ENCODE peak calls at places on chromosomes 6 and 20, in nine cellular contexts. K is pancreas, H is thoracic aorta, Z is spleen, Y is Caco-2, E is body of pancreas, M is mucosa of descending colon, I is hepatocyte, G is gastrocnemius medialis. F is an unnamed sample. For H3K36me3, the result is how much of the 10 kb centered on the place peaks cover.

GRCh38 chr20:52379723-52380336 is 188.3 kb upstream of the ZFP64 start:
- DNase-seq in K (peak), H (no peak), Z (peak), Y (no peak), E (peak), M (no peak), I (peak), G (no peak), F (no peak)

GRCh38 chr6:49668083-49668511 is 31.5 kb upstream of the RHAG start:
- DNase-seq in K (no peak), H (no peak), Z (no peak), Y (no peak), E (no peak), M (no peak), I (peak), G (no peak), F (no peak)

GRCh38 chr6:2353412-2354137 is 108.2 kb upstream of the GMDS start:
- DNase-seq in K (peak), H (peak), Z (no peak), Y (peak), E (peak), M (no peak), I (peak), G (peak), F (peak)

GRCh38 chr6:85130743-85131142 is 319.1 kb upstream of the NT5E start:
- DNase-seq in K (no peak), H (no peak), Z (no peak), Y (no peak), E (no peak), M (no peak), I (no peak), G (no peak), F (no peak)

GRCh38 chr6:15535495-15536200 is 127.2 kb downstream of the DTNBP1 start:
- DNase-seq in K (no peak), H (no peak), Z (no peak), Y (no peak), E (no peak), M (no peak), I (no peak), G (no peak), F (no peak)

GRCh38 chr20:35166242-35166830 is 5.5 kb upstream of the PROCR start:
- DNase-seq in K (no peak), H (no peak), Z (peak), Y (peak), E (no peak), M (no peak), I (no peak), G (no peak), F (no peak)

GRCh38 chr6:37515712-37516075 is 16.0 kb upstream of the CCDC167 start:
- DNase-seq in K (no peak), H (no peak), Z (no peak), Y (no peak), E (no peak), M (no peak), I (no peak), G (no peak), F (no peak)

GRCh38 chr6:108293527-108294296 is 1.1 kb upstream of the AFG1L start:
- DNase-seq in K (no peak), H (no peak), Z (peak), Y (no peak), E (no peak), M (peak), I (no peak), G (no peak), F (no peak)

GRCh38 chr6:45432944-45433343 is 55.2 kb upstream of the SUPT3H start:
- DNase-seq in K (no peak), H (no peak), Z (no peak), Y (no peak), E (no peak), M (no peak), I (no peak), G (no peak), F (no peak)

GRCh38 chr20:2467412-2467811 is 3.2 kb downstream of the SNRPB start:
- DNase-seq in K (no peak), H (no peak), Z (no peak), Y (no peak), E (no peak), M (no peak), I (no peak), G (no peak), F (no peak)

GRCh38 chr20:2465100-2465499 is 5.5 kb downstream of the SNRPB start:
- DNase-seq in K (no peak), H (no peak), Z (no peak), Y (no peak), E (no peak), M (no peak), I (no peak), G (no peak), F (no peak)

GRCh38 chr20:2470432-2471193 is at the start of gene SNRPB:
- DNase-seq in K (peak), H (peak), Z (peak), Y (peak), E (peak), M (peak), I (peak), G (peak), F (peak)

GRCh38 chr20:2470051-2470431 is 548 bp downstream of the SNRPB start:
- DNase-seq in K (peak), H (no peak), Z (no peak), Y (peak), E (peak), M (peak), I (peak), G (peak), F (no peak)

DNA sequence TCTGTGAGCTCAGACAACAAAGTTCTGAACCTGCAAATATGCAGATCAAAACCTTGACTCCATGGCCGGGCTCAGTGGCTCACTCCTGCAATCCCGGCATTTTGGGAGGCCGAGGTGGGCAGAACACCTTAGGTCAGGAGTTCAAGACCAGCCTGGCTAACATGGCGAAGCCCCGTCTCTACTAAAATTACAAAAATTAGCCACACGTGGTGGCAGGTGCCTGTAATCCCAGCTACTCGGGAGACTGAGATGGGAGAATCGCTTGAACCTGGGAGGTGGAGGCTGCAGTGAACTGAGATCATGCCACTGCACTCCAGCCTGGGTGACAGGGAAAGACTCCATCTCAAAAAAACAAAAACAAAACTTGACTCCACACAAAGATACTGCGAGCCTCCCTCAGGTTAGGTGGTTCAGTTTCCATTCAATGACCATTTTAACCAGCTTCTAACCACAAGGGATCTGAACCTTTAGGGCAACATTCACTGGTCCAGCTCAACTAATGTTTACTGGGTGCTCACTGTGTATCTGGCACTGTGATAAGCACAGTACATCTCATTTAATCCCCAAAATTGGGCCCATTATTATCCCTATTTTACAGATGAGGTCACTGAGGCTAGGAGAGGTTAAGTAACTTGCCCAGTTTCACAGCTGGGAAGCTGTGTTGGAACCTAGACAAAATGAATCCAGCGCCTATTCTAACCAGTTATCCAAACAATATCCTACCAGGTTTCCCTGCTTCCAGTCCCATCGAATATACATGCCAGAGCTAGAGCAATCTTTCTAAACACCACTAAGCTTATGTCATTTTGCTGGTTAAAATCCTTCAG is 1.8 kb downstream of the SNRPB start:
- DNase-seq in K (no peak), H (no peak), Z (no peak), Y (no peak), E (no peak), M (no peak), I (no peak), G (no peak), F (no peak)
- H3K36me3 ChIP-seq in K (under half), H (under half), Z (half or more), Y (under half), E (under half), M (under half), I (under half), G (under half), F (under half)

DNA sequence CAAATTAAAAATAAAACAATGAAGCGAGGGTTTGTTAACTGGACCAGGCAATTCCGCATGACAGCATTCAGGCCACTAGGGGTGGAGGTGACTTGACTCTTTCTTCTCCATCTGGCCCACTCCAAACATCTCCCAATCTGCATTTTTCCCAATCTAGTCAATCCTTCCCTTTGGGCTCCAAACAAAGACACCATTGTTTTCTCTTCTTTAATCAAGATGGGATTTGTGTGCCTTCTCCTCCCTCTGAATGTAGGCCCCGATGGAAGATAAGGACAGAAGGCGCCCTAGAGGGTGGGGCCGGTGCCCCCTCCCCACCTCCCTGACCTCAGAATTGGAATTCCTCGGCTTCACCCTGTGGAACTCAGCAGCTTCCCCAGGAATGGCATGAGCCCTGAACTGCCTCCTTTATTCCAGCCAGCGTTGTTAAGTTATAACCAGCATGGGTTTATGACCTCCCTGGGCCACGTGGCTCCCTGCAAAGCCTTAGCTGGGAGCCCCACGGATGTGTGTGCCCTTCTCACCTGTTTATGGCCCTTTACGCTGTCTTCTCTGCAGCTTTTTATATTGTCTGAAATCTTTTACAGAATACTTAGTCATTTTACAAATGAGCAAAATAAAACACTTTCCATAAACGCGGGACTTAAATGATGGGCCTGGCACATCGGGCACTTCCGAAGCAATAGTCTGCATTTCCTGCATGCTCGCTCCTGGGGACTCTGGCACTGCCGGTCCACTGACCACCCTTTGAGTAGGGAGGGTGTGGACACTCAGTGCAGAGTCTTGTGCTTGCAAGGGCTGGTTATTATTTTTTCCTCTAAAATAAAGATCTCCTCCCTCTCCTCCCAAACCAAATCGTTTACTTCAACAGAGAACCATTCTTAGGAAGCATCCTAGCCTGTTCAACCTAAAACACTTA is 24.5 kb downstream of the OVOL2 start:
- DNase-seq in K (no peak), H (no peak), Z (no peak), Y (peak), E (no peak), M (peak), I (peak), G (no peak), F (no peak)
- TF ChIP-seq CTCF in K (no peak), H (no peak), Z (no peak), Y (peak), E (no peak), M (no peak), I (no peak), G (no peak), F (no peak)

GRCh38 chr6:18019539-18020534 is 32.4 kb upstream of the KIF13A start:
- DNase-seq in K (no peak), H (no peak), Z (no peak), Y (no peak), E (no peak), M (no peak), I (no peak), G (no peak), F (no peak)
- H3K4me3 ChIP-seq in K (no peak), H (peak), Z (no peak), Y (no peak), E (no peak), M (no peak), I (no peak), G (no peak), F (no peak)

DNA sequence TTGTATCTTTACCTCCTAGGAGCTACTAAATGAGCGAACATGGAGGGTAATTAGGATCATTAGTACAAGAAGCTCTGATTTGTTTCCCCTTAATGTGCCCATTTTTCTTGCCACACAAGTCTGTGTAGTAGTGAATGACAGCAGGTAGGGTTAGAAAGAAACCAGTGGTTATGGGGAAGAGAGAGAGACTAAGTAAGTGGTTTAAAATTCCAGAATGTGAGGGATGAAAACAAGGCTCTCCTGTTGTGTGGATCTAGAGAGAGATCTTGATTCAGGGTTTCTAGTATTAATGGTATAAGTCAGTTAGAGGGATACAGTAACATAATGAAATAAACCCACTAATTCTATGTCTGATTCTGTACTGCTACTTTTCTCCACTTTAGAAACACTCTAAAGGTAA is 22.7 kb downstream of the STXBP5 start:
- DNase-seq in K (no peak), H (no peak), Z (no peak), Y (no peak), E (no peak), M (no peak), I (no peak), G (no peak), F (no peak)
- H3K36me3 ChIP-seq in K (under half), H (under half), Z (under half), Y (under half), E (under half), M (under half), I (under half), G (under half), F (under half)

GRCh38 chr6:168072730-168073129 is 6.3 kb downstream of the FRMD1 start:
- DNase-seq in K (no peak), H (no peak), Z (no peak), Y (no peak), E (no peak), M (no peak), I (no peak), G (no peak), F (no peak)

GRCh38 chr6:168070804-168071203 is 8.2 kb downstream of the FRMD1 start:
- DNase-seq in K (no peak), H (no peak), Z (no peak), Y (no peak), E (no peak), M (no peak), I (no peak), G (no peak), F (no peak)

GRCh38 chr6:168072266-168072665 is 6.7 kb downstream of the FRMD1 start:
- DNase-seq in K (no peak), H (no peak), Z (no peak), Y (no peak), E (no peak), M (no peak), I (no peak), G (no peak), F (no peak)

GRCh38 chr6:168073937-168074730 is 4.9 kb downstream of the FRMD1 start:
- DNase-seq in K (no peak), H (no peak), Z (no peak), Y (no peak), E (no peak), M (no peak), I (no peak), G (no peak), F (no peak)

GRCh38 chr6:168071620-168072019 is 7.4 kb downstream of the FRMD1 start:
- DNase-seq in K (no peak), H (no peak), Z (no peak), Y (no peak), E (no peak), M (no peak), I (no peak), G (no peak), F (no peak)
- TF ChIP-seq CTCF in K (no peak), H (no peak), Z (no peak), Y (peak), E (peak), M (no peak), I (no peak), G (no peak), F (no peak)

GRCh38 chr20:32443386-32443974 is 85.3 kb downstream of the ASXL1 start:
- DNase-seq in K (no peak), H (no peak), Z (no peak), Y (peak), E (no peak), M (no peak), I (peak), G (no peak), F (no peak)

GRCh38 chr20:32447136-32448027 is 89.3 kb downstream of the ASXL1 start:
- DNase-seq in K (peak), H (no peak), Z (peak), Y (no peak), E (peak), M (peak), I (no peak), G (no peak), F (no peak)

GRCh38 chr20:32444474-32445220 is 86.5 kb downstream of the ASXL1 start:
- DNase-seq in K (no peak), H (no peak), Z (no peak), Y (peak), E (no peak), M (no peak), I (no peak), G (no peak), F (no peak)

GRCh38 chr20:32446301-32447100 is 88.4 kb downstream of the ASXL1 start:
- DNase-seq in K (no peak), H (no peak), Z (peak), Y (peak), E (no peak), M (peak), I (no peak), G (no peak), F (no peak)

DNA sequence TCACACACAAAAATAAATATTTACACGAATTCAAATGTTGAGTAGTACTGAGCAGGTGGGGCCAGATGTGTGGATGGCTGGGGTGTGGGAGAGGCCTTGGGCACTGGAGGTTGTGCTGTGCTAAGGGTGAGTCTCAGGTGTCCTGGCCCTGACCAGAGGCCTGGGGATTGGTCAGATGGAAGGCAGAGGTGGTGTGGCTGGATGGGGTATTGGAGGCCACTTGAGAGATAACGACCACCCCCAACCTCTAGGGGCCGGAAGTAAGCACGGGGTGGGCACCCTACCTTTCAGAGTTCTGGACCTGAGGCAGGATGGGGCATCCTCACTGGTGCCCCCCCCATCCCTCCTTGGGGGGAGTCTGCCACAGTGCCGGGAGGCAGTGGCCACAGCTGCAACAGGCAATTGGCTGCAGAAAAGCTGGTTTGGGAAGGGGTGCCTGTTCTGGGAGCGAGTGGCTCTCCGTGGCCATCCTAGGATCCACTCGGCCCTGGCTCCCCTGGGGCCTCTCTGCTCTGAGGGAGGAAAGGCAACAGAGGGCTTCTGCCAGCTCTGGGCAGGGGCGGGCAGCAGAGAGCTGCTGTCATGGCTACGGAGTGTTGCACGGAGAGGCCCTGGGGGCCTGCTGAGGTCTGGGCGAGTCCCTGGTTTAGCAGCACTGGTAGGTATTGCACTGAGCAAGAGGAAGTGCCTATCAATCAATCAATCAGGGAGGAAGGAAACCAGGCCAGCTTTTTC is 87.6 kb downstream of the ASXL1 start:
- DNase-seq in K (no peak), H (no peak), Z (no peak), Y (peak), E (no peak), M (peak), I (peak), G (no peak), F (no peak)
- H3K4me3 ChIP-seq in K (no peak), H (no peak), Z (no peak), Y (no peak), E (no peak), M (no peak), I (no peak), G (no peak), F (no peak)

GRCh38 chr6:90547079-90547478 is 39.8 kb downstream of the MAP3K7 start:
- DNase-seq in K (no peak), H (no peak), Z (no peak), Y (no peak), E (no peak), M (no peak), I (no peak), G (no peak), F (no peak)
- H3K36me3 ChIP-seq in K (under half), H (under half), Z (half or more), Y (under half), E (under half), M (under half), I (under half), G (under half), F (under half)

DNA sequence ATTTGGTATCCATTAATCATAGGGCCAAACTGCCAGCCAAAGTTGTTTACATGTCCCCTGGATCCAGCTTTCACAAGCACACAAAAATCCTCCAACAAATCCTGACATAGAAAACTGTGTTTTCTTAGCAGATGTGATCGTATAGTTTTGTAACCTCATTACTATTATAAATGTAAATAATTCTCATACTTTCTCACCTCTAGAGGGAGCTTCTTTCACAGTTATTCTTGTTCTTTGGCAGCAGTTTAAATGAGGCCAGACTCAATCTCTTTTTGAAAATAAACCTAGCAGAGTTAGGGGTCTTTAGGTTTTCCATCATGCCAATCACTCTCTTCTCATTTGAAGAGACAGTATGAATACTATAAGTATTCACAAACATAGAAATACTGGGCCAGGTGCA is 17.0 kb upstream of the ZNF318 start:
- DNase-seq in K (no peak), H (no peak), Z (no peak), Y (no peak), E (no peak), M (no peak), I (peak), G (no peak), F (no peak)
- TF ChIP-seq CTCF in K (no peak), H (peak), Z (no peak), Y (peak), E (no peak), M (no peak), I (peak), G (peak), F (peak)

GRCh38 chr20:39691151-39691862 is 729.2 kb downstream of the DHX35 start:
- DNase-seq in K (no peak), H (no peak), Z (no peak), Y (no peak), E (no peak), M (no peak), I (no peak), G (no peak), F (no peak)
- H3K4me3 ChIP-seq in K (no peak), H (no peak), Z (no peak), Y (no peak), E (no peak), M (no peak), I (no peak), G (no peak), F (no peak)

GRCh38 chr20:2145376-2145775 is 43.7 kb downstream of the STK35 start:
- DNase-seq in K (no peak), H (no peak), Z (no peak), Y (no peak), E (no peak), M (no peak), I (no peak), G (no peak), F (no peak)
- H3K36me3 ChIP-seq in K (under half), H (under half), Z (half or more), Y (under half), E (under half), M (under half), I (under half), G (under half), F (under half)